ENCODE peak calls at places on chromosomes 6 and 20, in five cellular contexts. C, V, Z, A and K are unnamed samples.

GRCh38 chr6:166507809-166508373 is 78.6 kb downstream of the RAMACL start:
- DNase-seq in Z (no peak), A (no peak), V (no peak), C (no peak), K (no peak)

GRCh38 chr6:111591901-111592461 is 13.7 kb downstream of the TRAF3IP2 start:
- DNase-seq in V (peak; percentile 49), C (no peak), Z (no peak), A (peak; percentile 83), K (no peak)

GRCh38 chr6:36319834-36320233 is 16.9 kb downstream of the BNIP5 start:
- DNase-seq in A (no peak), C (no peak), V (no peak), Z (no peak), K (no peak)

GRCh38 chr6:35213824-35214756 is at the start of gene SCUBE3:
- DNase-seq in V (peak; percentile 31), A (peak; percentile 71), Z (peak; percentile 30), C (peak; percentile 44), K (peak; percentile 18)

GRCh38 chr6:128511518-128511917 is 8.9 kb downstream of the PTPRK start:
- DNase-seq in A (peak; percentile 66), C (peak; percentile 45), V (no peak), Z (no peak), K (no peak)

GRCh38 chr6:90938116-90938515 is 351.2 kb upstream of the MAP3K7 start:
- DNase-seq in A (peak; percentile 1), C (no peak), V (no peak), Z (no peak), K (no peak)

GRCh38 chr6:84522135-84522535 is 242.3 kb downstream of the TBX18 start:
- DNase-seq in A (peak; percentile 91), V (peak; percentile 82), C (peak; percentile 94), Z (no peak), K (peak; percentile 94)

GRCh38 chr20:4880051-4880450 is 121.3 kb downstream of the SLC23A2 start:
- DNase-seq in V (no peak), A (no peak), C (no peak), Z (no peak), K (no peak)

GRCh38 chr20:45779011-45779915 is 12.4 kb downstream of the WFDC3 start:
- DNase-seq in A (peak; percentile 98), V (peak; percentile 98), Z (no peak), C (peak; percentile 98), K (peak; percentile 98)

GRCh38 chr6:43129434-43130194 is 41.5 kb upstream of the SRF start:
- DNase-seq in V (peak; percentile 64), A (peak; percentile 82), C (peak; percentile 61), Z (peak; percentile 54), K (peak; percentile 27)

GRCh38 chr20:31713312-31714049 is 9.2 kb downstream of the BCL2L1 start:
- DNase-seq in A (peak; percentile 95), C (peak; percentile 81), Z (no peak), V (peak; percentile 92), K (peak; percentile 83)

GRCh38 chr6:162907876-162908481 is 180.2 kb downstream of the PACRG start:
- DNase-seq in C (peak; percentile 76), Z (peak; percentile 67), A (peak; percentile 16), V (peak; percentile 58), K (peak; percentile 32)

GRCh38 chr6:5453531-5453930 is 192.2 kb downstream of the FARS2 start:
- DNase-seq in A (no peak), V (no peak), C (no peak), Z (no peak), K (no peak)

GRCh38 chr6:7543761-7544424 is 2.4 kb downstream of the DSP start:
- DNase-seq in Z (peak; percentile 35), V (no peak), C (peak; percentile 8), A (no peak), K (no peak)

GRCh38 chr20:35166242-35166830 is 5.5 kb upstream of the PROCR start:
- DNase-seq in C (peak; percentile 25), V (peak; percentile 71), A (no peak), Z (peak; percentile 33), K (no peak)

GRCh38 chr6:157186785-157187181 is 136.5 kb downstream of the TMEM242 start:
- DNase-seq in A (no peak), Z (no peak), C (no peak), V (no peak), K (no peak)

GRCh38 chr6:7979831-7980230 is 69.2 kb upstream of the TXNDC5 start:
- DNase-seq in A (no peak), C (no peak), Z (no peak), V (no peak), K (no peak)

GRCh38 chr6:64516393-64516792 is 880.8 kb downstream of the PHF3 start:
- DNase-seq in V (no peak), A (no peak), C (no peak), Z (no peak), K (no peak)

GRCh38 chr20:63858393-63859165 is 2.7 kb upstream of the ABHD16B start:
- DNase-seq in Z (peak; percentile 88), A (peak; percentile 24), V (peak; percentile 87), C (peak; percentile 94), K (peak; percentile 45)

GRCh38 chr6:123745877-123746276 is 57.8 kb upstream of the NKAIN2 start:
- DNase-seq in V (peak; percentile 5), A (peak; percentile 69), Z (no peak), C (peak; percentile 83), K (peak; percentile 56)

GRCh38 chr20:63048516-63049190 is 41.9 kb upstream of the BHLHE23 start:
- DNase-seq in A (no peak), V (no peak), C (no peak), Z (no peak), K (no peak)

GRCh38 chr6:136549359-136550044 is 720 bp downstream of the MAP7 start:
- DNase-seq in Z (no peak), V (peak; percentile 3), C (no peak), A (peak; percentile 19), K (no peak)

GRCh38 chr6:5764401-5764955 is 242.2 kb downstream of the NRN1 start:
- DNase-seq in A (peak; percentile 87), Z (no peak), C (peak; percentile 4), V (peak; percentile 51), K (peak; percentile 23)

GRCh38 chr6:99736302-99736701 is 129.7 kb downstream of the PRDM13 start:
- DNase-seq in A (no peak), V (no peak), Z (peak; percentile 15), C (no peak), K (no peak)

GRCh38 chr6:70547313-70547712 is 19.4 kb upstream of the SDHAF4 start:
- DNase-seq in V (peak; percentile 46), Z (peak; percentile 23), C (peak; percentile 55), A (peak; percentile 49), K (no peak)

GRCh38 chr6:154721460-154721859 is 11.8 kb upstream of the SCAF8 start:
- DNase-seq in Z (no peak), A (peak; percentile 43), V (peak; percentile 34), C (peak; percentile 83), K (peak; percentile 81)

GRCh38 chr20:31837896-31838397 is 7.5 kb downstream of the FOXS1 start:
- DNase-seq in C (peak; percentile 58), Z (peak; percentile 83), A (peak; percentile 78), V (peak; percentile 46), K (peak; percentile 43)